ENCODE peak calls at places on chromosomes 5 and 9, in nine cellular contexts. Z, S, M, L, D, I, Q, C and Y are unnamed samples.

GRCh38 chr5:171494452-171495121 is 75.1 kb downstream of the FGF18 start:
- DNase-seq in Z (no peak), S (peak; percentile 92), M (peak; percentile 44), L (peak; percentile 77), D (peak; percentile 35), I (no peak), Q (peak; percentile 93), C (peak; percentile 86), Y (peak; percentile 84)

GRCh38 chr9:132143359-132143758 is 18.5 kb upstream of the NTNG2 start:
- DNase-seq in Z (no peak), S (no peak), M (no peak), L (no peak), D (no peak), I (no peak), Q (no peak), C (no peak), Y (no peak)

GRCh38 chr9:70425192-70425591 is 10.7 kb upstream of the KLF9 start:
- DNase-seq in Z (no peak), S (no peak), M (no peak), L (no peak), D (no peak), I (no peak), Q (no peak), C (no peak), Y (no peak)

GRCh38 chr9:34664281-34665108 is 2.0 kb upstream of the CCL27 start:
- DNase-seq in Z (peak; percentile 79), S (peak; percentile 81), M (peak; percentile 84), L (peak; percentile 86), D (peak; percentile 71), I (peak; percentile 66), Q (peak; percentile 87), C (peak; percentile 80), Y (peak; percentile 66)

GRCh38 chr5:159768243-159768642 is 148.0 kb upstream of the ADRA1B start:
- DNase-seq in Z (no peak), S (no peak), M (no peak), L (peak; percentile 82), D (no peak), I (no peak), Q (peak; percentile 80), C (peak; percentile 31), Y (no peak)

GRCh38 chr9:34279431-34279830 is 49.6 kb downstream of the KIF24 start:
- DNase-seq in Z (no peak), S (peak; percentile 14), M (no peak), L (no peak), D (no peak), I (no peak), Q (peak; percentile 36), C (no peak), Y (no peak)

GRCh38 chr9:87382902-87383301 is 114.8 kb upstream of the DAPK1 start:
- DNase-seq in Z (no peak), S (peak; percentile 81), M (no peak), L (no peak), D (no peak), I (no peak), Q (peak; percentile 83), C (peak; percentile 86), Y (peak; percentile 53)

GRCh38 chr9:91419222-91420191 is 4.1 kb downstream of the NFIL3 start:
- DNase-seq in Z (peak; percentile 72), S (peak; percentile 98), M (peak; percentile 83), L (no peak), D (peak; percentile 51), I (no peak), Q (peak; percentile 94), C (peak; percentile 99), Y (peak; percentile 94)

GRCh38 chr5:135323701-135324132 is 75.3 kb downstream of the MACROH2A1 start:
- DNase-seq in Z (no peak), S (no peak), M (no peak), L (no peak), D (no peak), I (no peak), Q (no peak), C (no peak), Y (no peak)

GRCh38 chr9:73667749-73668148 is 516.1 kb downstream of the ANXA1 start:
- DNase-seq in Z (no peak), S (peak; percentile 42), M (no peak), L (no peak), D (no peak), I (no peak), Q (no peak), C (peak; percentile 68), Y (no peak)

GRCh38 chr9:124010665-124011321 is 775 bp upstream of the LHX2 start:
- DNase-seq in Z (no peak), S (peak; percentile 20), M (no peak), L (peak; percentile 89), D (no peak), I (no peak), Q (peak; percentile 40), C (no peak), Y (no peak)

GRCh38 chr9:4987996-4988421 is 2.9 kb downstream of the JAK2 start:
- DNase-seq in Z (no peak), S (peak; percentile 77), M (peak; percentile 53), L (peak; percentile 88), D (no peak), I (no peak), Q (peak; percentile 81), C (peak; percentile 81), Y (peak; percentile 78)

GRCh38 chr5:142145106-142145900 is 36.7 kb downstream of the NDFIP1 start:
- DNase-seq in Z (no peak), S (peak; percentile 83), M (peak; percentile 59), L (peak; percentile 71), D (peak; percentile 31), I (peak; percentile 39), Q (peak; percentile 84), C (peak; percentile 87), Y (peak; percentile 69)

GRCh38 chr5:165035520-165035919 is 1530.1 kb downstream of the MAT2B start:
- DNase-seq in Z (no peak), S (no peak), M (no peak), L (no peak), D (no peak), I (no peak), Q (no peak), C (no peak), Y (no peak)

GRCh38 chr9:3478549-3478953 is 47.2 kb downstream of the RFX3 start:
- DNase-seq in Z (no peak), S (no peak), M (no peak), L (no peak), D (no peak), I (no peak), Q (peak; percentile 76), C (no peak), Y (no peak)

GRCh38 chr9:111798786-111799185 is 4.0 kb upstream of the SHOC1 start:
- DNase-seq in Z (no peak), S (peak; percentile 75), M (no peak), L (no peak), D (no peak), I (no peak), Q (peak; percentile 25), C (peak; percentile 65), Y (peak; percentile 30)

GRCh38 chr9:126398403-126399058 is 71.9 kb downstream of the MVB12B start:
- DNase-seq in Z (peak; percentile 87), S (peak; percentile 44), M (peak; percentile 86), L (peak; percentile 75), D (peak; percentile 56), I (peak; percentile 85), Q (peak; percentile 65), C (peak; percentile 70), Y (peak; percentile 58)

GRCh38 chr9:10366171-10366779 is 246.5 kb downstream of the PTPRD start:
- DNase-seq in Z (no peak), S (peak; percentile 42), M (no peak), L (peak; percentile 48), D (no peak), I (no peak), Q (peak; percentile 35), C (peak; percentile 60), Y (peak; percentile 30)

GRCh38 chr9:15570769-15571168 is 17.9 kb downstream of the CCDC171 start:
- DNase-seq in Z (no peak), S (no peak), M (no peak), L (no peak), D (no peak), I (no peak), Q (no peak), C (no peak), Y (no peak)

GRCh38 chr5:39106332-39106731 is 32.1 kb upstream of the RICTOR start:
- DNase-seq in Z (no peak), S (peak; percentile 44), M (no peak), L (no peak), D (no peak), I (no peak), Q (peak; percentile 25), C (peak; percentile 41), Y (peak; percentile 36)
- TF ChIP-seq CTCF in Z (peak; percentile 10), S (peak; percentile 35), M (no peak), L (peak; percentile 22), D (no peak), I (peak; percentile 7), Q (peak; percentile 39), C (peak; percentile 42), Y (peak; percentile 38)

GRCh38 chr9:128552744-128553221 is 396 bp downstream of the SPTAN1 start:
- DNase-seq in Z (peak; percentile 68), S (no peak), M (peak; percentile 54), L (peak; percentile 86), D (peak; percentile 37), I (peak; percentile 71), Q (peak; percentile 47), C (peak; percentile 39), Y (peak; percentile 30)

GRCh38 chr9:128550226-128550625 is 2.2 kb upstream of the SPTAN1 start:
- DNase-seq in Z (no peak), S (no peak), M (no peak), L (no peak), D (no peak), I (no peak), Q (peak; percentile 25), C (no peak), Y (no peak)

GRCh38 chr9:128550770-128551651 is 1.4 kb upstream of the SPTAN1 start:
- DNase-seq in Z (no peak), S (peak; percentile 41), M (no peak), L (peak; percentile 88), D (peak; percentile 26), I (peak; percentile 11), Q (peak; percentile 77), C (peak; percentile 67), Y (peak; percentile 54)

GRCh38 chr9:128552153-128552743 is at the start of gene SPTAN1:
- DNase-seq in Z (peak; percentile 92), S (peak; percentile 89), M (peak; percentile 89), L (peak; percentile 96), D (peak; percentile 83), I (peak; percentile 92), Q (peak; percentile 93), C (peak; percentile 87), Y (peak; percentile 91)

GRCh38 chr9:128551652-128552152 is 685 bp upstream of the SPTAN1 start:
- DNase-seq in Z (no peak), S (no peak), M (no peak), L (no peak), D (no peak), I (no peak), Q (peak; percentile 31), C (peak; percentile 39), Y (no peak)
- H3K4me3 ChIP-seq in Z (peak overlapping the region; percentile 99), S (peak overlapping the region; percentile 54), M (peak overlapping the region; percentile 59), L (peak overlapping the region; percentile 94), D (peak overlapping the region; percentile 99), I (peak overlapping the region; percentile 93), Q (peak overlapping the region; percentile 61), C (peak overlapping the region; percentile 82), Y (peak overlapping the region; percentile 60)

GRCh38 chr5:176596689-176597416 is 13.1 kb downstream of the GPRIN1 start:
- DNase-seq in Z (no peak), S (peak; percentile 28), M (no peak), L (peak; percentile 79), D (no peak), I (no peak), Q (peak; percentile 45), C (peak; percentile 37), Y (no peak)
- TF ChIP-seq CTCF in Z (no peak), S (no peak), M (no peak), L (peak; percentile 41), D (no peak), I (no peak), Q (no peak), C (peak; percentile 21), Y (peak; percentile 4)

GRCh38 chr5:59744531-59744992 is 149.0 kb downstream of the PDE4D start:
- DNase-seq in Z (no peak), S (peak; percentile 75), M (no peak), L (no peak), D (no peak), I (no peak), Q (peak; percentile 66), C (peak; percentile 86), Y (peak; percentile 74)
- H3K4me3 ChIP-seq in Z (no peak overlapping the region), S (no peak overlapping the region), M (no peak overlapping the region), L (no peak overlapping the region), D (no peak overlapping the region), I (no peak overlapping the region), Q (no peak overlapping the region), C (no peak overlapping the region), Y (no peak overlapping the region)